ENCODE peak calls at places on chromosome 7, in nine cellular contexts. L, V, X, K, H, I, W, Y and D are unnamed samples.

GRCh38 chr7:31101544-31101943 is 49.4 kb downstream of the ADCYAP1R1 start:
- DNase-seq in L (no peak), V (no peak), X (peak; percentile 26), K (no peak), H (no peak), I (no peak), W (no peak), Y (no peak), D (no peak)

GRCh38 chr7:85021090-85021704 is 165.7 kb downstream of the SEMA3D start:
- DNase-seq in L (no peak), V (no peak), X (no peak), K (no peak), H (no peak), I (peak; percentile 18), W (no peak), Y (no peak), D (no peak)

GRCh38 chr7:52273685-52274610 is 761.5 kb upstream of the POM121L12 start:
- DNase-seq in L (no peak), V (no peak), X (no peak), K (no peak), H (no peak), I (no peak), W (no peak), Y (no peak), D (no peak)

GRCh38 chr7:50393547-50394252 is 56.5 kb downstream of the FIGNL1 start:
- DNase-seq in L (no peak), V (no peak), X (no peak), K (peak; percentile 37), H (peak; percentile 34), I (no peak), W (no peak), Y (no peak), D (no peak)

GRCh38 chr7:362416-363096 is 72.6 kb downstream of the FOXL3 start:
- DNase-seq in L (no peak), V (peak; percentile 18), X (no peak), K (peak; percentile 88), H (peak; percentile 24), I (peak; percentile 12), W (peak; percentile 52), Y (peak; percentile 51), D (no peak)

GRCh38 chr7:81081626-81082025 is 162.8 kb upstream of the SEMA3C start:
- DNase-seq in L (no peak), V (no peak), X (no peak), K (no peak), H (no peak), I (no peak), W (no peak), Y (no peak), D (no peak)

GRCh38 chr7:28017372-28017771 is 163.2 kb downstream of the JAZF1 start:
- DNase-seq in L (no peak), V (no peak), X (no peak), K (no peak), H (no peak), I (peak; percentile 78), W (no peak), Y (no peak), D (no peak)

GRCh38 chr7:14275346-14275745 is 285.9 kb upstream of the ETV1 start:
- DNase-seq in L (no peak), V (no peak), X (no peak), K (no peak), H (no peak), I (no peak), W (no peak), Y (no peak), D (no peak)

GRCh38 chr7:147029935-147030334 is 913.3 kb downstream of the CNTNAP2 start:
- DNase-seq in L (no peak), V (no peak), X (no peak), K (no peak), H (no peak), I (no peak), W (no peak), Y (no peak), D (no peak)

GRCh38 chr7:92873776-92874175 is 37.4 kb upstream of the CDK6 start:
- DNase-seq in L (no peak), V (no peak), X (no peak), K (no peak), H (no peak), I (no peak), W (no peak), Y (no peak), D (no peak)

GRCh38 chr7:134851141-134851540 is 71.7 kb downstream of the CALD1 start:
- DNase-seq in L (no peak), V (no peak), X (no peak), K (no peak), H (no peak), I (peak; percentile 70), W (no peak), Y (no peak), D (no peak)

GRCh38 chr7:101581891-101582290 is 47.2 kb downstream of the MYL10 start:
- DNase-seq in L (no peak), V (no peak), X (no peak), K (no peak), H (no peak), I (no peak), W (no peak), Y (no peak), D (no peak)